ENCODE peak calls at places on chromosome 17, in nine cellular contexts. Y is HCT116; V is upper lobe of right lung; G is CD8-positive, alpha-beta memory T cell; S is tibial artery; K is Caco-2; B is aorta; C is mucosa of descending colon; J is Panc1. P is an unnamed sample.

GRCh38 chr17:77326636-77327035 is 185.9 kb downstream of the SEC14L1 start:
- DNase-seq in Y (no peak), K (no peak), C (no peak), J (no peak), V (peak; percentile 25), G (no peak), B (no peak), S (peak; percentile 61), P (no peak)

GRCh38 chr17:2101448-2102257 is 46.8 kb downstream of the HIC1 start:
- DNase-seq in C (peak; percentile 93), B (peak; percentile 59), S (peak; percentile 67), J (no peak), K (no peak), Y (peak; percentile 73), G (no peak), V (peak; percentile 88), P (no peak)

GRCh38 chr17:74454197-74455024 is 12.0 kb upstream of the CD300A start:
- DNase-seq in G (no peak), J (no peak), K (peak; percentile 94), C (no peak), V (peak; percentile 96), Y (peak; percentile 66), B (peak; percentile 94), S (no peak), P (peak; percentile 48)

GRCh38 chr17:76383645-76384221 is 676 bp upstream of the SPHK1 start:
- DNase-seq in B (peak; percentile 78), Y (no peak), V (peak; percentile 78), S (no peak), C (peak; percentile 67), J (no peak), K (peak; percentile 65), G (peak; percentile 20), P (peak; percentile 63)

GRCh38 chr17:80920406-80920805 is 71.2 kb upstream of the CHMP6 start:
- DNase-seq in V (peak; percentile 51), K (no peak), S (peak; percentile 86), Y (no peak), C (no peak), G (no peak), J (no peak), B (no peak), P (no peak)

GRCh38 chr17:8016632-8017424 is 14.4 kb downstream of the GUCY2D start:
- DNase-seq in B (peak; percentile 72), S (no peak), Y (no peak), C (no peak), J (no peak), G (peak; percentile 21), K (peak; percentile 68), V (peak; percentile 86), P (peak; percentile 50)

GRCh38 chr17:4533522-4534502 is 21.4 kb downstream of the MYBBP1A start:
- DNase-seq in G (no peak), Y (no peak), B (no peak), C (no peak), J (no peak), K (no peak), V (no peak), S (no peak), P (no peak)

GRCh38 chr17:7572588-7573323 is 6.7 kb upstream of the CD68 start:
- DNase-seq in G (peak; percentile 99), C (peak; percentile 100), B (peak; percentile 99), S (peak; percentile 100), V (peak; percentile 99), J (peak; percentile 97), Y (peak; percentile 98), K (peak; percentile 96), P (peak; percentile 99)

GRCh38 chr17:41144846-41145245 is 4.5 kb upstream of the KRTAP4-6 start:
- DNase-seq in C (no peak), Y (no peak), J (no peak), V (no peak), K (no peak), S (no peak), B (no peak), G (no peak), P (no peak)
- H3K4me1 ChIP-seq in C (no peaks in the 10 kb centered on the region), Y (no peaks in the 10 kb centered on the region), J (no peaks in the 10 kb centered on the region), V (no peaks in the 10 kb centered on the region), K (no peaks in the 10 kb centered on the region), S (no peaks in the 10 kb centered on the region), B (no peaks in the 10 kb centered on the region), G (no peaks in the 10 kb centered on the region), P (no peaks in the 10 kb centered on the region)

GRCh38 chr17:50906443-50906842 is 40.3 kb upstream of the TOB1 start:
- DNase-seq in J (no peak), V (no peak), K (no peak), B (no peak), C (no peak), S (no peak), Y (no peak), G (no peak), P (no peak)

GRCh38 chr17:50903604-50904521 is 37.7 kb upstream of the TOB1 start:
- DNase-seq in C (no peak), Y (no peak), K (no peak), G (peak; percentile 19), V (no peak), J (no peak), B (no peak), S (no peak), P (peak; percentile 67)

GRCh38 chr17:50905460-50905803 is 39.3 kb upstream of the TOB1 start:
- DNase-seq in B (no peak), S (no peak), G (no peak), K (peak; percentile 94), C (no peak), Y (no peak), J (no peak), V (peak; percentile 65), P (no peak)

GRCh38 chr17:50902768-50903353 is 36.7 kb upstream of the TOB1 start:
- DNase-seq in C (no peak), J (no peak), S (no peak), V (no peak), B (no peak), G (no peak), Y (no peak), K (no peak), P (no peak)

DNA sequence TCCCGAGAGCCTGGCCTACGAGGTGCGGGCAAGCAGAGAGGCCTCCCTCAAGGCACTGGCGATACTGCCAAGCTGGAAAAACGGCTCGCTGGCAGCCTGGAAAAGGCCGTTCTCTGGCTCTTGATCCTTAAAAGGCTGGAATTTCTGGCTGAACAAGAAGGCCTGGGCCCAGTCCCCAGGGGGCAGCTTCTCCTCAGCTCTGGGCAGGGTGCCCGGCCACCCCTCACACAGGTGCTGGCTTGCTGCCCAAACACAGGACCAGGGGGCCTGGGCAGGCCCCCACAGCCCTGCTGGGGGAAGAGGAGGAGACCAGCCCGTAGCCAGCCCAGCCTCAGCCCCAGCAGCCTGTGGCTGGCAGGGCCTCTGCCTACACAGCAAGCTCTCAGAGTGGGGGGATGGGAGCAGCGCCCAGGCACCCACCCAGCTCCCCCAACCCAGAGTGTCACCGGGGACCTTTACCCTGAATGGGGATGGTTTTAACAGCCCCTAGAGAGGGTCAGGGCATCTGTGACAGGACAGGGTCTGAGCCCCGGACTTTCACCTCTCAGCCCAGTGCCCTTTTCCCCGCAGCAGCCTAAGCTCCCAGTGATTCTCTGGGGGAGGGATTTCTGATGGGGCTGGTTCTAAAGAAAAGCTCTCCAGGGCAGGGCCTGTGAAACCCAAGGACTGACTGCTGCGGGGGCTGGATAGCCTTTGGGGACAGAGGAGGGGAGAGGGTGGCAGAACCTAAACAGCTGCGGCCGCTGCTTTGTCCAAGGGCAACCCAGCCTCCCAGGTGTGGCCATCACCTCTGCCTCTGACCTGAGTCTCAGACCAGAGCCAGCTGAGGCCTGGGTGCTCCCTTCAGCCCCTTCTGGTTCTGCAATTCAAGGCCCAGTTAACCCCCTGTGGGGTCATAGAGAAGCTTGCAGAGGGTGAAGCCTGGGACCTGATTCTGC is 38.6 kb upstream of the TOB1 start:
- DNase-seq in G (no peak), V (peak; percentile 71), C (peak; percentile 61), S (peak; percentile 97), B (peak; percentile 79), K (peak; percentile 83), Y (no peak), J (no peak), P (peak; percentile 23)
- H3K4me1 ChIP-seq in G (peaks cover 53% of the 10 kb centered on the region), V (peaks cover 27% of the 10 kb centered on the region), C (peaks cover 30% of the 10 kb centered on the region), S (peaks cover 6% of the 10 kb centered on the region), B (no peaks in the 10 kb centered on the region), K (peaks cover 48% of the 10 kb centered on the region), Y (peaks cover 29% of the 10 kb centered on the region), J (peaks cover 38% of the 10 kb centered on the region), P (peaks cover 39% of the 10 kb centered on the region)

GRCh38 chr17:43403846-43404245 is 5.1 kb downstream of the ARL4D start:
- DNase-seq in Y (no peak), J (no peak), C (no peak), G (no peak), B (no peak), V (no peak), S (no peak), K (no peak), P (no peak)

GRCh38 chr17:43410557-43411368 is 12.0 kb downstream of the ARL4D start:
- DNase-seq in G (no peak), Y (no peak), J (no peak), V (no peak), S (no peak), K (no peak), C (no peak), B (no peak), P (no peak)

GRCh38 chr17:43409131-43409530 is 10.3 kb downstream of the ARL4D start:
- DNase-seq in B (no peak), S (no peak), J (no peak), C (no peak), Y (no peak), V (no peak), K (no peak), G (no peak), P (no peak)

GRCh38 chr17:43405861-43406260 is 7.1 kb downstream of the ARL4D start:
- DNase-seq in G (no peak), S (no peak), V (no peak), K (no peak), C (no peak), B (no peak), J (no peak), Y (no peak), P (no peak)

DNA sequence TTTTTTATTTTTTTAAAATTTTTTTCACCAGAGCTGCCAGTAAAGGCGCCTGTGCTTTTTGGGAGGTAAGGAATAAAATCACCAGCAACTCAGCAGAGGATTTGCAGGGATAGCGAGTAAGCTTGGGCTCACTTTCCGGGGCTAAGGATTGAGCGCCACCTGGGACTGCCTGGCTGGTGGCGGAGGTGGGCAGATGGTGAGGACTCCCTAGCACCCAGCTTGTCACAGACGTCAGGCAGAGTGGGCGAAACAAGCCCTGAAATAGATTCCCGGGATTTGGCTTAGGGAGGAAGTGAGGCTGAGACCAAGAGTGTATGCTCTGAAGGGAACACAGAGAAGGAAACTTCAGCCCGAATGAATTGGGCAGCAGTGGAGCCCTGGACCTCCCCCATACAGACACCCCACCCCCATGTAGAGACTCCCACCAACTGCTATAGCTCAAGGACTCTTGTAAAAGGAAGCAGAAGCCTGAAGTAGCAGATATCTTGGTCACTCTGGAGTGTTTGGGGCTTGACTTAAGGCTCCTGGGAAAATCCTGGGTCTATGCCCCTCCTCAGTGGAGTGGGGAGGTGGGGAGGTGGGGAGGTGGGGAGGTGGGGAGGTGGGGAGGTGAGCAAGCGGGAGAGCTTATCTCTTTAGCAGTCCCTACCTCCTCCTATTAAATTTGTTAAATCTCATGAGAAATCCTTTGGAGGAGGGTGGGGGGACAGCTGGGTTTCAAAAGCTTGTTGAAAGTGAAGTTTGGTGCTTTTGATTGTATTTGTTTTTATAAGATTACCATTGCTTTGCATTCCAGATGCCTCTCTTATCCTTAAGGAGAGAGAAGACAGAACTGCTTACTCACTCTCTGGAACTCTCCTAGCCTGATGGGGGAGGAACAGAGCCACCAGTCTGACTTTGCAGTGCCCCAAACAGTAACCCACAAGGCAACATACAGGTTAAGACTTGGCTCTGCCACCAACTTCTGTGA is 8.2 kb downstream of the ARL4D start:
- DNase-seq in S (peak; percentile 54), K (no peak), G (no peak), C (no peak), J (no peak), V (no peak), B (peak; percentile 13), Y (no peak), P (no peak)
- H3K4me1 ChIP-seq in S (no peaks in the 10 kb centered on the region), K (peaks cover 24% of the 10 kb centered on the region), G (no peaks in the 10 kb centered on the region), C (no peaks in the 10 kb centered on the region), J (no peaks in the 10 kb centered on the region), V (peaks cover 8% of the 10 kb centered on the region), B (no peaks in the 10 kb centered on the region), Y (no peaks in the 10 kb centered on the region), P (no peaks in the 10 kb centered on the region)

GRCh38 chr17:9792181-9792840 is 919 bp upstream of the DHRS7C start:
- DNase-seq in Y (no peak), G (no peak), B (no peak), K (no peak), S (no peak), J (no peak), V (no peak), C (no peak), P (no peak)
- H3K4me1 ChIP-seq in Y (no peaks in the 10 kb centered on the region), G (no peaks in the 10 kb centered on the region), B (no peaks in the 10 kb centered on the region), K (no peaks in the 10 kb centered on the region), S (no peaks in the 10 kb centered on the region), J (no peaks in the 10 kb centered on the region), V (no peaks in the 10 kb centered on the region), C (no peaks in the 10 kb centered on the region), P (no peaks in the 10 kb centered on the region)